ENCODE peak calls at places on chromosomes 1 and 21, in seven cellular contexts. A is right lobe of liver, S is HCT116, D is thyroid gland, G is esophagus squamous epithelium, M is body of pancreas, X is IMR-90. F is an unnamed sample. For H3K4me1, the result is how much of the 10 kb centered on the place peaks cover.

GRCh38 chr1:1943834-1944570 is 24.9 kb upstream of the TMEM52 start:
- DNase-seq in G (no peak), A (peak), S (peak), X (no peak), M (peak), D (peak), F (peak)

GRCh38 chr1:8317647-8318360 is at the start of gene SLC45A1:
- DNase-seq in S (peak), D (peak), A (peak), G (no peak), X (peak), M (peak), F (peak)

GRCh38 chr1:248670003-248670402 is 14.7 kb upstream of the OR2T27 start:
- DNase-seq in S (peak), G (no peak), M (no peak), A (no peak), D (no peak), X (no peak), F (no peak)

GRCh38 chr1:99648107-99648506 is 2.2 kb downstream of the PALMD start:
- DNase-seq in G (no peak), S (peak), X (no peak), A (peak), M (no peak), D (peak), F (peak)

GRCh38 chr1:220425852-220426251 is 102.1 kb upstream of the MARK1 start:
- DNase-seq in D (no peak), X (no peak), G (no peak), S (no peak), M (no peak), A (no peak), F (no peak)

GRCh38 chr1:30984991-30985503 is 76.5 kb upstream of the SDC3 start:
- DNase-seq in X (no peak), M (no peak), G (no peak), S (no peak), A (no peak), D (no peak), F (no peak)

GRCh38 chr1:11581455-11581854 is 72.8 kb downstream of the FBXO2 start:
- DNase-seq in D (no peak), M (no peak), X (no peak), A (peak), S (no peak), G (no peak), F (no peak)

GRCh38 chr1:183002267-183002666 is 21.0 kb upstream of the LAMC1 start:
- DNase-seq in G (no peak), X (no peak), M (no peak), D (no peak), S (no peak), A (no peak), F (no peak)

GRCh38 chr1:119859647-119860046 is 36.7 kb downstream of the ADAM30 start:
- DNase-seq in A (no peak), G (no peak), M (no peak), S (peak), X (peak), D (no peak), F (no peak)

GRCh38 chr21:44013380-44014088 is 1.4 kb downstream of the TRAPPC10 start:
- DNase-seq in G (no peak), A (no peak), S (no peak), D (no peak), X (peak), M (no peak), F (no peak)

GRCh38 chr1:9231648-9232332 is 2.8 kb upstream of the H6PD start:
- DNase-seq in X (peak), M (no peak), G (no peak), S (no peak), A (no peak), D (no peak), F (no peak)

GRCh38 chr1:71046891-71047634 is 553 bp downstream of the PTGER3 start:
- DNase-seq in X (no peak), S (no peak), D (peak), A (peak), G (no peak), M (peak), F (no peak)

GRCh38 chr1:67749844-67750689 is 65.1 kb downstream of the GADD45A start:
- DNase-seq in D (peak), G (no peak), M (no peak), S (peak), X (peak), A (no peak), F (no peak)

GRCh38 chr1:218945050-218945449 is 228.6 kb upstream of the LYPLAL1 start:
- DNase-seq in D (no peak), M (no peak), A (no peak), G (no peak), X (peak), S (no peak), F (no peak)

GRCh38 chr1:46401964-46402626 is 8.0 kb downstream of the FAAH start:
- DNase-seq in D (peak), X (peak), A (peak), M (peak), S (peak), G (no peak), F (peak)

GRCh38 chr1:231460614-231461013 is 38.5 kb upstream of the EGLN1 start:
- DNase-seq in A (no peak), G (no peak), M (no peak), S (no peak), D (no peak), X (no peak), F (no peak)

GRCh38 chr1:18535391-18536210 is 54.9 kb downstream of the KLHDC7A start:
- DNase-seq in S (no peak), M (peak), G (no peak), D (no peak), A (no peak), X (no peak), F (no peak)

GRCh38 chr1:30783244-30783915 is 25.8 kb upstream of the LAPTM5 start:
- DNase-seq in G (no peak), X (no peak), M (no peak), S (no peak), D (no peak), A (peak), F (no peak)

GRCh38 chr1:29708818-29709710 is 472.7 kb downstream of the PTPRU start:
- DNase-seq in X (peak), G (no peak), S (no peak), A (no peak), M (no peak), D (no peak), F (no peak)

GRCh38 chr1:16158025-16158424 is 2.2 kb upstream of the EPHA2 start:
- DNase-seq in X (no peak), D (no peak), M (no peak), A (no peak), G (no peak), S (no peak), F (no peak)

GRCh38 chr1:16162163-16162822 is 6.4 kb upstream of the EPHA2 start:
- DNase-seq in M (no peak), X (no peak), G (no peak), A (no peak), S (no peak), D (no peak), F (no peak)

GRCh38 chr1:16161717-16162116 is 5.8 kb upstream of the EPHA2 start:
- DNase-seq in M (no peak), D (no peak), X (no peak), G (no peak), A (no peak), S (no peak), F (no peak)

GRCh38 chr1:16156848-16157495 is 1.1 kb upstream of the EPHA2 start:
- DNase-seq in M (no peak), D (no peak), X (peak), S (no peak), G (no peak), A (no peak), F (no peak)

GRCh38 chr1:16158993-16159831 is 3.3 kb upstream of the EPHA2 start:
- DNase-seq in S (peak), X (no peak), M (no peak), G (no peak), D (no peak), A (no peak), F (no peak)
- TF ChIP-seq POLR2A in S (no peak), X (no peak), M (no peak), G (no peak), D (no peak), A (no peak), F (no peak)

GRCh38 chr1:23556661-23557470 is 2.4 kb downstream of the ID3 start:
- DNase-seq in A (no peak), M (peak), G (no peak), S (peak), X (peak), D (no peak), F (no peak)
- H3K4me1 ChIP-seq in A (under half), M (half or more), G (half or more), S (half or more), X (under half), D (half or more), F (half or more)

GRCh38 chr21:14753466-14754258 is 207.5 kb upstream of the SAMSN1 start:
- DNase-seq in S (no peak), G (no peak), M (peak), D (no peak), A (no peak), X (no peak), F (no peak)
- TF ChIP-seq POLR2A in S (no peak), G (no peak), M (no peak), D (no peak), A (no peak), X (no peak), F (no peak)

GRCh38 chr21:15754640-15755039 is 24.9 kb downstream of the USP25 start:
- DNase-seq in M (no peak), A (no peak), S (no peak), D (no peak), G (no peak), X (peak), F (no peak)
- H3K4me1 ChIP-seq in M (under half), A (under half), S (under half), D (under half), G (under half), X (under half), F (under half)

DNA sequence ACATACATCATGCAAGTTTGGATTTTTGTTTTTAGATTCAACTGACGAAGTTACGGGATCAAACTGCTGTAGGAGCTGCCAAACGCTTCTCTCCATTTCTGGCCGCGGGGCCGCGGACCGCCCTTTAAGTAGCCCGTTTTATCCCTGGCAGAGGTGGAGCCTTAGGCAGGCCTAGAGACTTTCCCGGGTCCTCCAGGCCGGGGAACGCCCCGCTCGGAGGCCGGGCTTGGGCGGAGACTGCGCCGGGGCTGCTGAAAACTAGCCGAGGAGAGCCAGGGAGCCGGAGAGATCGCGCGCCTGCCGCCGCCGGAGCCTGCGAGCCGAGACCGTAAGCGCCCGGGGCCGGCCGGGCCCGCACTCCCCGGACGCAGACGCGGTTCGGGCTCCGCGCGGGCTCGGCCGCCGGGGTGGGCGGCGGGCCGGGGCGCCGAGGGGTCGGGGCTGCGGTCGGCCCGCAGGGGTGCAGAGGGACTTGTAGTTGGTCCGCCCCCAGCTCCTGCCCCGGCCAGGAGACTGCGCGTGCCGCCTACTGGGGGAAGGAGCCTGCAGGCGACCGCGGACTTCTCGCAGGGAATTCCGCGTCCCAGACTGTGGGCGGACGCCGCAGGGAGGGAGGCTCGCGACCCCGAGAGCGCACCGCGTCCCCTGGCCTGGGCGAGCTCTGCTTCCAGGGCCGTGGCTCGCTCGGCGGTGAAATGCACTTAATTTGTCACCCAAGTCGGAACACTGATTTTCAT is at the start of gene EPHX1:
- DNase-seq in D (peak), M (peak), A (peak), S (peak), G (no peak), X (peak), F (peak)
- TF ChIP-seq POLR2A in D (peak), M (peak), A (peak), S (peak), G (no peak), X (peak), F (peak)

DNA sequence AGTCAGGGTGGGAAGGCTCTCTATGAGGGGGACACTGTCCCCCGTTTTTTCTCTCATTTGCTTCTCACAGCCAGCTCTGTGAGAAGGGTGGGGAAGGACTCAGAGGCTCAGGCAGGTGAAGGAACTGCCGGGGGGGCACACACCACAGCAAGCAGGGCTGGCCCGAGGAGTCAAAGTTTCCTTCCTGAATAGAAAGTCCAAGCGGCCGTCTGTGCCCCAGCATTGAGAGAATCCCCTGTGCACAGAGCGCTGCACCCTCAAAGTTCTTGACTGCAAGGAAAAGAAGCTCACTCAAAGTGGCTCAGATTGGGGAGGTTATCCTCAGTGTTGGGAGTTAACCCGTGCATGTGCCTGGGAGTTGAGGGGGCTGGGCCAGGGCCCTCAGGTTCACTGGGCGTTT is 145.2 kb upstream of the AJAP1 start:
- DNase-seq in S (no peak), X (no peak), A (no peak), D (no peak), G (no peak), M (no peak), F (no peak)
- H3K4me1 ChIP-seq in S (under half), X (under half), A (under half), D (under half), G (under half), M (under half), F (under half)

DNA sequence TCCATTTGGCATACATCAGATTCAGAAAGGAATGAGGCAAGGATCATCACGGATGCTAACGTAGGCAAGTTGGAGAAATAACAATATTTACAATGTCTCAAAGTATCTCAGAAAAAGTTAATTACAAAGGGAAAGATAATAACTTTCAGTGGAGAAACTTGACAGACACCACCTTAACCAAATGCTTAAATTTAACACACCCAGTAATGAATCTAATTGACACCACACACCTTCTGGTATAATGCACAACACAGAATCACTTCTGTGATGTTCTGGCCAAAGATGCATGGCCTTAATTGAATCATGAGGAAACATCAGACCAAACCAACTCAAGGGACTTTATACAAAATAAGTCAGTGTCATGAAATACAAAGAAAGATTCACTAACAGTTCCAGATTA is 23.1 kb downstream of the USP48 start:
- DNase-seq in D (no peak), M (no peak), G (no peak), X (no peak), S (no peak), A (no peak), F (no peak)
- TF ChIP-seq POLR2A in D (no peak), M (no peak), G (no peak), X (no peak), S (no peak), A (no peak), F (no peak)